ENCODE peak calls at places on chromosomes 12 and 14, in four cellular contexts. U is astrocyte of the spinal cord, G is WERI-Rb-1, Y is skeletal muscle cell. P is an unnamed sample.

GRCh38 chr14:21874167-21874566 is 200.5 kb upstream of the OR4E1 start:
- DNase-seq in G (no peak), U (no peak), Y (no peak), P (no peak)

GRCh38 chr14:98952595-98953325 is 319.2 kb downstream of the BCL11B start:
- DNase-seq in G (no peak), Y (peak), U (peak), P (no peak)

GRCh38 chr12:28222959-28223662 is 32.9 kb downstream of the CCDC91 start:
- DNase-seq in Y (no peak), G (no peak), U (no peak), P (no peak)

GRCh38 chr14:21244546-21244945 is 24.7 kb downstream of the HNRNPC start:
- DNase-seq in U (no peak), G (no peak), Y (no peak), P (no peak)

GRCh38 chr14:77145975-77146740 is 4.6 kb upstream of the ZDHHC22 start:
- DNase-seq in G (no peak), U (no peak), Y (no peak), P (no peak)

GRCh38 chr14:74377976-74378690 is 29.9 kb downstream of the VRTN start:
- DNase-seq in G (no peak), Y (no peak), U (no peak), P (no peak)

GRCh38 chr12:52600941-52601481 is at the start of gene KRT72:
- DNase-seq in Y (no peak), G (no peak), U (no peak), P (no peak)

GRCh38 chr14:103314496-103315277 is 19.4 kb upstream of the EIF5 start:
- DNase-seq in Y (no peak), U (no peak), G (no peak), P (no peak)

GRCh38 chr12:116384175-116384574 is 106.7 kb upstream of the MED13L start:
- DNase-seq in U (no peak), Y (no peak), G (no peak), P (no peak)

GRCh38 chr12:29350080-29350479 is 30.9 kb downstream of the ERGIC2 start:
- DNase-seq in Y (peak), G (no peak), U (peak), P (no peak)

GRCh38 chr14:32727827-32728226 is 210.9 kb upstream of the NPAS3 start:
- DNase-seq in G (no peak), U (no peak), Y (no peak), P (no peak)

GRCh38 chr12:27899151-27899661 is 73.3 kb downstream of the PTHLH start:
- DNase-seq in U (peak), G (no peak), Y (peak), P (no peak)

GRCh38 chr12:38666425-38666824 is 239.0 kb downstream of the CPNE8 start:
- DNase-seq in U (no peak), G (no peak), Y (no peak), P (no peak)

GRCh38 chr14:31806249-31806648 is 245.0 kb downstream of the NUBPL start:
- DNase-seq in G (no peak), U (no peak), Y (no peak), P (no peak)

GRCh38 chr12:93875157-93875556 is 198.0 kb downstream of the CRADD start:
- DNase-seq in Y (no peak), U (no peak), G (no peak), P (no peak)

GRCh38 chr14:96103560-96104460 is 64.6 kb downstream of the C14orf132 start:
- DNase-seq in G (no peak), U (no peak), Y (no peak), P (no peak)

GRCh38 chr12:10212623-10213131 is at the start of gene GABARAPL1:
- DNase-seq in G (peak), U (peak), Y (peak), P (peak)

GRCh38 chr12:123006977-123007376 is 26.5 kb downstream of the ARL6IP4 start:
- DNase-seq in Y (no peak), U (peak), G (no peak), P (no peak)

GRCh38 chr14:68626386-68626785 is 166.5 kb downstream of the ZFP36L1 start:
- DNase-seq in Y (no peak), G (no peak), U (no peak), P (peak)

GRCh38 chr12:115700896-115701465 is 576.5 kb downstream of the MED13L start:
- DNase-seq in G (no peak), U (no peak), Y (no peak), P (no peak)

GRCh38 chr14:100104006-100104352 is 38.8 kb downstream of the EVL start:
- DNase-seq in Y (no peak), U (no peak), G (no peak), P (no peak)

GRCh38 chr14:69845787-69846186 is 33.4 kb upstream of the SMOC1 start:
- DNase-seq in G (no peak), U (no peak), Y (no peak), P (no peak)

GRCh38 chr12:2535583-2536187 is 259.1 kb upstream of the FKBP4 start:
- DNase-seq in G (no peak), Y (no peak), U (peak), P (no peak)

GRCh38 chr14:61616524-61617185 is 78.7 kb upstream of the HIF1A start:
- DNase-seq in G (no peak), U (peak), Y (peak), P (no peak)

GRCh38 chr12:14769462-14769836 is 33.8 kb downstream of the WBP11 start:
- DNase-seq in G (peak), Y (no peak), U (peak), P (no peak)

GRCh38 chr12:130870442-130871285 is 1.2 kb upstream of the RAN start:
- DNase-seq in U (peak), G (peak), Y (peak), P (peak)

GRCh38 chr12:46983959-46984833 is 95.2 kb upstream of the PCED1B start:
- DNase-seq in G (peak), U (peak), Y (no peak), P (no peak)

GRCh38 chr12:612293-612692 is 51.0 kb downstream of the NINJ2 start:
- DNase-seq in Y (no peak), G (no peak), U (no peak), P (no peak)

GRCh38 chr12:106135781-106136180 is 3.0 kb downstream of the NUAK1 start:
- DNase-seq in G (no peak), U (no peak), Y (no peak), P (no peak)

GRCh38 chr12:26678697-26679660 is 154.0 kb downstream of the ITPR2 start:
- DNase-seq in Y (no peak), G (no peak), U (no peak), P (no peak)

GRCh38 chr14:49303952-49304516 is 282.1 kb downstream of the RPS29 start:
- DNase-seq in U (peak), Y (no peak), G (no peak), P (no peak)

GRCh38 chr12:2052861-2053674 is at the start of gene CACNA1C:
- DNase-seq in Y (no peak), U (peak), G (peak), P (no peak)

GRCh38 chr14:23068792-23069412 is 11.6 kb upstream of the CDH24 start:
- DNase-seq in G (peak), Y (peak), U (peak), P (peak)

GRCh38 chr12:46462641-46463355 is 90.2 kb upstream of the SLC38A2 start:
- DNase-seq in G (no peak), U (no peak), Y (no peak), P (no peak)

GRCh38 chr14:93056166-93056839 is 59.4 kb downstream of the ITPK1 start:
- DNase-seq in U (no peak), Y (no peak), G (no peak), P (no peak)

GRCh38 chr12:57085999-57086950 is 2.6 kb upstream of the NAB2 start:
- DNase-seq in Y (peak), G (peak), U (peak), P (peak)

P was measured in gastrocnemius medialis.